ENCODE peak calls at places on chromosomes 6 and 20, in nine cellular contexts. E, A, K, W, N, B, U, G and F are unnamed samples.

GRCh38 chr6:33082702-33083101 is 6.9 kb downstream of the HLA-DPB1 start:
- DNase-seq in E (no peak), U (peak), B (peak), G (no peak), A (no peak), N (no peak), K (no peak), W (peak), F (no peak)

GRCh38 chr6:16769131-16769985 is 8.1 kb upstream of the ATXN1 start:
- DNase-seq in W (no peak), E (no peak), A (peak), G (no peak), N (peak), U (peak), K (no peak), B (peak), F (no peak)

GRCh38 chr6:141321486-141322347 is 811.0 kb upstream of the GJE1 start:
- DNase-seq in A (no peak), E (no peak), U (no peak), K (no peak), B (peak), G (no peak), W (no peak), N (no peak), F (no peak)

GRCh38 chr6:132300323-132300949 is 100.8 kb downstream of the MOXD1 start:
- DNase-seq in U (peak), W (peak), E (no peak), A (no peak), K (peak), B (peak), G (no peak), N (no peak), F (no peak)

GRCh38 chr6:147509900-147510299 is 1.4 kb downstream of the SAMD5 start:
- DNase-seq in U (no peak), N (no peak), B (no peak), G (no peak), A (no peak), E (no peak), K (no peak), W (no peak), F (no peak)

GRCh38 chr6:73739097-73739496 is 43.1 kb downstream of the CD109 start:
- DNase-seq in E (no peak), W (peak), K (peak), N (no peak), U (no peak), G (no peak), A (no peak), B (peak), F (no peak)

GRCh38 chr20:34825530-34826362 is at the start of gene NCOA6:
- DNase-seq in W (peak), K (peak), U (peak), A (no peak), N (peak), G (peak), E (peak), B (peak), F (peak)

GRCh38 chr6:129120856-129121255 is 237.9 kb downstream of the LAMA2 start:
- DNase-seq in W (no peak), G (no peak), N (no peak), K (no peak), E (no peak), A (no peak), U (no peak), B (no peak), F (no peak)

GRCh38 chr6:140590641-140591040 is 1216.2 kb upstream of the CITED2 start:
- DNase-seq in N (no peak), W (no peak), A (no peak), B (no peak), E (no peak), U (no peak), K (no peak), G (no peak), F (no peak)

GRCh38 chr20:20293986-20294385 is 73.9 kb upstream of the INSM1 start:
- DNase-seq in G (no peak), U (no peak), K (no peak), E (no peak), B (no peak), A (no peak), N (no peak), W (no peak), F (no peak)

GRCh38 chr6:64012351-64013060 is 376.9 kb downstream of the PHF3 start:
- DNase-seq in E (no peak), W (peak), B (peak), K (peak), G (no peak), A (no peak), N (no peak), U (no peak), F (no peak)

GRCh38 chr6:3414704-3415453 is 42.0 kb downstream of the SLC22A23 start:
- DNase-seq in W (no peak), A (no peak), E (no peak), N (no peak), G (no peak), K (no peak), B (no peak), U (no peak), F (peak)

GRCh38 chr6:107653183-107653580 is 163.3 kb downstream of the SOBP start:
- DNase-seq in W (peak), U (no peak), K (no peak), N (no peak), G (peak), B (no peak), A (no peak), E (no peak), F (no peak)